ENCODE peak calls at places on chromosomes 6 and 20, in four cellular contexts. One of them, this sample, is unnamed.

GRCh38 chr6:115001726-115002436 is 659.1 kb upstream of the HS3ST5 start:
- DNase-seq in NCI-H146: no peak
- DNase-seq in adipocyte: no peak
- DNase-seq in stimulated activated CD4-positive, alpha-beta T cell treated with anti-CD3 and anti-CD28 coated beads, Interleukin-1b, Interleukin-23, amount 100 ng/mL, for 48 hours: no peak
- DNase-seq in this sample: no peak

GRCh38 chr6:111601875-111602274 is 3.8 kb downstream of the TRAF3IP2 start:
- DNase-seq in NCI-H146: no peak
- DNase-seq in adipocyte: peak
- DNase-seq in stimulated activated CD4-positive, alpha-beta T cell treated with anti-CD3 and anti-CD28 coated beads, Interleukin-1b, Interleukin-23, amount 100 ng/mL, for 48 hours: no peak
- DNase-seq in this sample: no peak

GRCh38 chr20:61950631-61951010 is 115.1 kb downstream of the TAF4 start:
- DNase-seq in NCI-H146: no peak
- DNase-seq in adipocyte: no peak
- DNase-seq in stimulated activated CD4-positive, alpha-beta T cell treated with anti-CD3 and anti-CD28 coated beads, Interleukin-1b, Interleukin-23, amount 100 ng/mL, for 48 hours: no peak
- DNase-seq in this sample: no peak

GRCh38 chr6:57021086-57021720 is 25.3 kb upstream of the KIAA1586 start:
- DNase-seq in NCI-H146: peak
- DNase-seq in adipocyte: peak
- DNase-seq in stimulated activated CD4-positive, alpha-beta T cell treated with anti-CD3 and anti-CD28 coated beads, Interleukin-1b, Interleukin-23, amount 100 ng/mL, for 48 hours: no peak
- DNase-seq in this sample: peak

GRCh38 chr6:27374824-27375612 is 13.5 kb upstream of the ZNF391 start:
- DNase-seq in NCI-H146: peak
- DNase-seq in adipocyte: peak
- DNase-seq in stimulated activated CD4-positive, alpha-beta T cell treated with anti-CD3 and anti-CD28 coated beads, Interleukin-1b, Interleukin-23, amount 100 ng/mL, for 48 hours: peak
- DNase-seq in this sample: peak

GRCh38 chr20:33443006-33443511 is 504 bp downstream of the SNTA1 start:
- DNase-seq in NCI-H146: no peak
- DNase-seq in adipocyte: peak
- DNase-seq in stimulated activated CD4-positive, alpha-beta T cell treated with anti-CD3 and anti-CD28 coated beads, Interleukin-1b, Interleukin-23, amount 100 ng/mL, for 48 hours: no peak
- DNase-seq in this sample: no peak

GRCh38 chr6:52992980-52993379 is 2.1 kb downstream of the GSTA4 start:
- DNase-seq in NCI-H146: no peak
- DNase-seq in adipocyte: peak
- DNase-seq in stimulated activated CD4-positive, alpha-beta T cell treated with anti-CD3 and anti-CD28 coated beads, Interleukin-1b, Interleukin-23, amount 100 ng/mL, for 48 hours: no peak
- DNase-seq in this sample: no peak

GRCh38 chr6:116764557-116764960 is 960 bp downstream of the FAM162B start:
- DNase-seq in NCI-H146: no peak
- DNase-seq in adipocyte: no peak
- DNase-seq in stimulated activated CD4-positive, alpha-beta T cell treated with anti-CD3 and anti-CD28 coated beads, Interleukin-1b, Interleukin-23, amount 100 ng/mL, for 48 hours: no peak
- DNase-seq in this sample: no peak

GRCh38 chr6:38639498-38640215 is at the start of gene BTBD9:
- DNase-seq in NCI-H146: peak
- DNase-seq in adipocyte: peak
- DNase-seq in stimulated activated CD4-positive, alpha-beta T cell treated with anti-CD3 and anti-CD28 coated beads, Interleukin-1b, Interleukin-23, amount 100 ng/mL, for 48 hours: peak
- DNase-seq in this sample: peak

GRCh38 chr6:21753571-21754108 is 160.1 kb downstream of the SOX4 start:
- DNase-seq in NCI-H146: no peak
- DNase-seq in adipocyte: peak
- DNase-seq in stimulated activated CD4-positive, alpha-beta T cell treated with anti-CD3 and anti-CD28 coated beads, Interleukin-1b, Interleukin-23, amount 100 ng/mL, for 48 hours: no peak
- DNase-seq in this sample: no peak

GRCh38 chr6:113674075-113674474 is 183.1 kb upstream of the MARCKS start:
- DNase-seq in NCI-H146: no peak
- DNase-seq in adipocyte: no peak
- DNase-seq in stimulated activated CD4-positive, alpha-beta T cell treated with anti-CD3 and anti-CD28 coated beads, Interleukin-1b, Interleukin-23, amount 100 ng/mL, for 48 hours: no peak
- DNase-seq in this sample: no peak

GRCh38 chr6:122323361-122323760 is 76.1 kb upstream of the HSF2 start:
- DNase-seq in NCI-H146: no peak
- DNase-seq in adipocyte: no peak
- DNase-seq in stimulated activated CD4-positive, alpha-beta T cell treated with anti-CD3 and anti-CD28 coated beads, Interleukin-1b, Interleukin-23, amount 100 ng/mL, for 48 hours: no peak
- DNase-seq in this sample: no peak

GRCh38 chr6:28161410-28162079 is 19.9 kb downstream of the ZKSCAN8 start:
- DNase-seq in NCI-H146: peak
- DNase-seq in adipocyte: peak
- DNase-seq in stimulated activated CD4-positive, alpha-beta T cell treated with anti-CD3 and anti-CD28 coated beads, Interleukin-1b, Interleukin-23, amount 100 ng/mL, for 48 hours: peak
- DNase-seq in this sample: peak

GRCh38 chr20:23145281-23145700 is 59.2 kb upstream of the CD93 start:
- DNase-seq in NCI-H146: no peak
- DNase-seq in adipocyte: peak
- DNase-seq in stimulated activated CD4-positive, alpha-beta T cell treated with anti-CD3 and anti-CD28 coated beads, Interleukin-1b, Interleukin-23, amount 100 ng/mL, for 48 hours: no peak
- DNase-seq in this sample: no peak

GRCh38 chr6:33384581-33385020 is 7.0 kb upstream of the KIFC1 start:
- DNase-seq in NCI-H146: no peak
- DNase-seq in adipocyte: peak
- DNase-seq in stimulated activated CD4-positive, alpha-beta T cell treated with anti-CD3 and anti-CD28 coated beads, Interleukin-1b, Interleukin-23, amount 100 ng/mL, for 48 hours: no peak
- DNase-seq in this sample: peak

GRCh38 chr6:167501831-167502385 is 177.0 kb downstream of the TTLL2 start:
- DNase-seq in NCI-H146: peak
- DNase-seq in adipocyte: no peak
- DNase-seq in stimulated activated CD4-positive, alpha-beta T cell treated with anti-CD3 and anti-CD28 coated beads, Interleukin-1b, Interleukin-23, amount 100 ng/mL, for 48 hours: no peak
- DNase-seq in this sample: no peak

GRCh38 chr20:58511364-58511763 is 3.8 kb downstream of the APCDD1L start:
- DNase-seq in NCI-H146: no peak
- DNase-seq in adipocyte: peak
- DNase-seq in stimulated activated CD4-positive, alpha-beta T cell treated with anti-CD3 and anti-CD28 coated beads, Interleukin-1b, Interleukin-23, amount 100 ng/mL, for 48 hours: no peak
- DNase-seq in this sample: no peak

GRCh38 chr6:44029489-44030185 is 97.6 kb downstream of the MRPL14 start:
- DNase-seq in NCI-H146: no peak
- DNase-seq in adipocyte: peak
- DNase-seq in stimulated activated CD4-positive, alpha-beta T cell treated with anti-CD3 and anti-CD28 coated beads, Interleukin-1b, Interleukin-23, amount 100 ng/mL, for 48 hours: no peak
- DNase-seq in this sample: no peak

GRCh38 chr20:35956616-35957015 is 2.3 kb upstream of the SCAND1 start:
- DNase-seq in NCI-H146: no peak
- DNase-seq in adipocyte: no peak
- DNase-seq in stimulated activated CD4-positive, alpha-beta T cell treated with anti-CD3 and anti-CD28 coated beads, Interleukin-1b, Interleukin-23, amount 100 ng/mL, for 48 hours: no peak
- DNase-seq in this sample: peak

GRCh38 chr6:30037182-30037788 is 23.8 kb upstream of the POLR1H start:
- DNase-seq in NCI-H146: no peak
- DNase-seq in adipocyte: peak
- DNase-seq in stimulated activated CD4-positive, alpha-beta T cell treated with anti-CD3 and anti-CD28 coated beads, Interleukin-1b, Interleukin-23, amount 100 ng/mL, for 48 hours: no peak
- DNase-seq in this sample: peak

GRCh38 chr6:132333639-132334516 is 67.4 kb downstream of the MOXD1 start:
- DNase-seq in NCI-H146: no peak
- DNase-seq in adipocyte: peak
- DNase-seq in stimulated activated CD4-positive, alpha-beta T cell treated with anti-CD3 and anti-CD28 coated beads, Interleukin-1b, Interleukin-23, amount 100 ng/mL, for 48 hours: no peak
- DNase-seq in this sample: peak

GRCh38 chr6:136586295-136586694 is 36.1 kb upstream of the MAP7 start:
- DNase-seq in NCI-H146: no peak
- DNase-seq in adipocyte: peak
- DNase-seq in stimulated activated CD4-positive, alpha-beta T cell treated with anti-CD3 and anti-CD28 coated beads, Interleukin-1b, Interleukin-23, amount 100 ng/mL, for 48 hours: no peak
- DNase-seq in this sample: no peak

GRCh38 chr6:65979120-65979519 is 272.1 kb upstream of the EYS start:
- DNase-seq in NCI-H146: no peak
- DNase-seq in adipocyte: no peak
- DNase-seq in stimulated activated CD4-positive, alpha-beta T cell treated with anti-CD3 and anti-CD28 coated beads, Interleukin-1b, Interleukin-23, amount 100 ng/mL, for 48 hours: no peak
- DNase-seq in this sample: no peak

GRCh38 chr20:46293084-46293483 is 15.2 kb downstream of the CDH22 start:
- DNase-seq in NCI-H146: no peak
- DNase-seq in adipocyte: peak
- DNase-seq in stimulated activated CD4-positive, alpha-beta T cell treated with anti-CD3 and anti-CD28 coated beads, Interleukin-1b, Interleukin-23, amount 100 ng/mL, for 48 hours: no peak
- DNase-seq in this sample: peak

GRCh38 chr6:85923013-85923430 is 280.3 kb upstream of the SYNCRIP start:
- DNase-seq in NCI-H146: peak
- DNase-seq in adipocyte: peak
- DNase-seq in stimulated activated CD4-positive, alpha-beta T cell treated with anti-CD3 and anti-CD28 coated beads, Interleukin-1b, Interleukin-23, amount 100 ng/mL, for 48 hours: no peak
- DNase-seq in this sample: peak

GRCh38 chr6:30931272-30931671 is 698 bp downstream of the SFTA2 start:
- DNase-seq in NCI-H146: no peak
- DNase-seq in adipocyte: no peak
- DNase-seq in stimulated activated CD4-positive, alpha-beta T cell treated with anti-CD3 and anti-CD28 coated beads, Interleukin-1b, Interleukin-23, amount 100 ng/mL, for 48 hours: no peak
- DNase-seq in this sample: no peak

GRCh38 chr6:46954819-46955520 is 33.2 kb upstream of the ADGRF5 start:
- DNase-seq in NCI-H146: peak
- DNase-seq in adipocyte: no peak
- DNase-seq in stimulated activated CD4-positive, alpha-beta T cell treated with anti-CD3 and anti-CD28 coated beads, Interleukin-1b, Interleukin-23, amount 100 ng/mL, for 48 hours: no peak
- DNase-seq in this sample: peak

GRCh38 chr6:34065470-34066283 is 80.2 kb downstream of the GRM4 start:
- DNase-seq in NCI-H146: peak
- DNase-seq in adipocyte: no peak
- DNase-seq in stimulated activated CD4-positive, alpha-beta T cell treated with anti-CD3 and anti-CD28 coated beads, Interleukin-1b, Interleukin-23, amount 100 ng/mL, for 48 hours: no peak
- DNase-seq in this sample: no peak

GRCh38 chr6:35195120-35195780 is 18.5 kb upstream of the SCUBE3 start:
- DNase-seq in NCI-H146: no peak
- DNase-seq in adipocyte: no peak
- DNase-seq in stimulated activated CD4-positive, alpha-beta T cell treated with anti-CD3 and anti-CD28 coated beads, Interleukin-1b, Interleukin-23, amount 100 ng/mL, for 48 hours: no peak
- DNase-seq in this sample: no peak

GRCh38 chr6:63014290-63014689 is 197.0 kb upstream of the FKBP1C start:
- DNase-seq in NCI-H146: no peak
- DNase-seq in adipocyte: no peak
- DNase-seq in stimulated activated CD4-positive, alpha-beta T cell treated with anti-CD3 and anti-CD28 coated beads, Interleukin-1b, Interleukin-23, amount 100 ng/mL, for 48 hours: no peak
- DNase-seq in this sample: no peak

GRCh38 chr6:140572129-140572528 is 1197.7 kb upstream of the CITED2 start:
- DNase-seq in NCI-H146: no peak
- DNase-seq in adipocyte: peak
- DNase-seq in stimulated activated CD4-positive, alpha-beta T cell treated with anti-CD3 and anti-CD28 coated beads, Interleukin-1b, Interleukin-23, amount 100 ng/mL, for 48 hours: no peak
- DNase-seq in this sample: peak